ENCODE peak calls at places on chromosomes 6 and 20, in eight cellular contexts. I is GM13977; G is GM13976; E is pancreas; V is CD4-positive, alpha-beta T cell; H is endothelial cell; U is heart right ventricle; A is astrocyte of the spinal cord. Q is an unnamed sample.

GRCh38 chr20:40775747-40776146 is 86.7 kb upstream of the MAFB start:
- DNase-seq in I (no peak), E (no peak), U (no peak), A (no peak), G (no peak), H (no peak), V (no peak), Q (no peak)

GRCh38 chr20:24629668-24630067 is 160.2 kb downstream of the SYNDIG1 start:
- DNase-seq in U (no peak), A (no peak), G (no peak), H (no peak), I (no peak), E (no peak), V (no peak), Q (no peak)

GRCh38 chr20:57022306-57022705 is 244.1 kb downstream of the BMP7 start:
- DNase-seq in I (no peak), V (no peak), G (no peak), H (no peak), U (no peak), A (no peak), E (no peak), Q (no peak)

GRCh38 chr6:167751579-167752115 is 75.1 kb upstream of the AFDN start:
- DNase-seq in H (no peak), G (no peak), V (no peak), E (no peak), I (no peak), A (no peak), U (no peak), Q (no peak)

GRCh38 chr6:3075522-3076113 is 7.3 kb downstream of the RIPK1 start:
- DNase-seq in G (no peak), U (no peak), A (peak; percentile 12), V (no peak), H (no peak), I (no peak), E (no peak), Q (no peak)

GRCh38 chr20:11047559-11047958 is 373.8 kb upstream of the JAG1 start:
- DNase-seq in A (peak; percentile 47), U (no peak), H (no peak), G (no peak), E (no peak), V (no peak), I (no peak), Q (no peak)

GRCh38 chr20:2210646-2211556 is 84.9 kb upstream of the TGM3 start:
- DNase-seq in V (no peak), A (peak; percentile 36), G (no peak), E (no peak), I (no peak), H (no peak), U (peak; percentile 41), Q (no peak)

GRCh38 chr6:122726649-122727048 is 52.9 kb upstream of the FABP7 start:
- DNase-seq in V (no peak), H (peak; percentile 30), I (no peak), E (no peak), U (no peak), A (peak; percentile 27), G (no peak), Q (no peak)

GRCh38 chr6:28474441-28475219 is 31.3 kb upstream of the ZSCAN23 start:
- DNase-seq in V (no peak), A (peak; percentile 90), E (no peak), U (no peak), I (peak; percentile 70), H (peak; percentile 55), G (peak; percentile 65), Q (peak; percentile 45)

GRCh38 chr6:47111685-47112084 is 69.6 kb upstream of the ADGRF1 start:
- DNase-seq in E (no peak), G (no peak), H (no peak), U (no peak), V (no peak), I (no peak), A (peak; percentile 77), Q (no peak)

GRCh38 chr6:155782320-155782730 is 326.7 kb upstream of the NOX3 start:
- DNase-seq in E (no peak), H (no peak), G (no peak), U (peak; percentile 12), A (peak; percentile 96), I (no peak), V (no peak), Q (no peak)

GRCh38 chr6:169725270-169726048 is 1.2 kb upstream of the PHF10 start:
- DNase-seq in V (peak; percentile 2), A (peak; percentile 78), G (no peak), E (peak; percentile 60), I (no peak), U (peak; percentile 40), H (peak; percentile 39), Q (no peak)

GRCh38 chr6:169724554-169725269 is 412 bp upstream of the PHF10 start:
- DNase-seq in E (peak; percentile 56), V (peak; percentile 45), U (peak; percentile 34), H (peak; percentile 68), A (no peak), I (peak; percentile 79), G (peak; percentile 81), Q (peak; percentile 75)

GRCh38 chr6:169723200-169723909 is 945 bp downstream of the PHF10 start:
- DNase-seq in A (peak; percentile 61), V (peak; percentile 62), U (peak; percentile 87), H (peak; percentile 50), G (peak; percentile 78), I (peak; percentile 70), E (peak; percentile 79), Q (peak; percentile 71)

GRCh38 chr6:169722362-169723199 is 1.7 kb downstream of the PHF10 start:
- DNase-seq in A (peak; percentile 86), H (peak; percentile 42), V (peak; percentile 42), G (peak; percentile 21), U (peak; percentile 36), I (peak; percentile 23), E (peak; percentile 43), Q (peak; percentile 28)

GRCh38 chr6:169723991-169724553 is at the start of gene PHF10:
- DNase-seq in U (peak; percentile 17), H (peak; percentile 44), A (no peak), E (peak; percentile 41), V (peak; percentile 25), I (peak; percentile 91), G (peak; percentile 89), Q (peak; percentile 85)
- TF ChIP-seq CTCF in U (no peak), H (no peak), A (no peak), E (no peak), V (no peak), I (no peak), G (no peak), Q (no peak)

GRCh38 chr6:105087571-105088211 is 92.1 kb downstream of the POPDC3 start:
- DNase-seq in H (peak; percentile 15), I (peak; percentile 56), G (peak; percentile 49), E (peak; percentile 39), V (no peak), U (peak; percentile 28), A (peak; percentile 70), Q (peak; percentile 48)
- TF ChIP-seq CTCF in H (peak; percentile 86), I (peak; percentile 75), G (peak; percentile 79), E (peak; percentile 63), V (peak; percentile 78), U (peak; percentile 88), A (peak; percentile 74), Q (peak; percentile 46)

DNA sequence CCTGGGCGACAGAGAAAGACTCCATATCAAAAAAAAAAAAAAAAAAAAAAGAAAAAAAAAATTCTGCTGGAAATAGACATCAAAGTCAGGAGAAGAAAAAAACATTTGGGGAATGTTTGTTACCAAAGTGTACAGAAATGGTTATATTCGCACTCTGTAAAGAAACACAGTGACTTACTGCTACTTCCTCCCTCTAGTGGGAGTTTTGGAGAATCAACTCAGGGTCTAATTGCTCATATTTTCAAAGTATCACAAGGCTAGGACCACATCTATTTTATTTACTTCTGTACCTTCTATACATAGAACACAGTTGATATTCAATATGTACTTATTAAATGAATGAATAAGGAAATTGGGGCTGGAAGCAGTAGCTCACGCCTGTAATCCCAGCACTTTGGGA is 24.4 kb downstream of the ARG1 start:
- DNase-seq in I (no peak), G (no peak), A (no peak), H (no peak), U (no peak), E (no peak), V (no peak), Q (no peak)
- TF ChIP-seq CTCF in I (peak; percentile 17), G (no peak), A (peak; percentile 46), H (no peak), U (peak; percentile 43), E (no peak), V (peak; percentile 24), Q (peak; percentile 10)

GRCh38 chr20:18902181-18902725 is 88.7 kb downstream of the SCP2D1 start:
- DNase-seq in A (no peak), U (no peak), E (no peak), G (no peak), I (no peak), V (no peak), H (no peak), Q (no peak)

GRCh38 chr20:18904192-18904591 is 90.6 kb downstream of the SCP2D1 start:
- DNase-seq in G (no peak), U (no peak), I (no peak), V (no peak), E (no peak), H (no peak), A (no peak), Q (no peak)

GRCh38 chr20:18906046-18906445 is 92.5 kb downstream of the SCP2D1 start:
- DNase-seq in E (no peak), A (no peak), H (no peak), I (no peak), U (no peak), V (no peak), G (no peak), Q (no peak)

GRCh38 chr20:18907353-18907752 is 93.8 kb downstream of the SCP2D1 start:
- DNase-seq in H (no peak), E (no peak), I (no peak), V (no peak), G (no peak), U (no peak), A (no peak), Q (no peak)

DNA sequence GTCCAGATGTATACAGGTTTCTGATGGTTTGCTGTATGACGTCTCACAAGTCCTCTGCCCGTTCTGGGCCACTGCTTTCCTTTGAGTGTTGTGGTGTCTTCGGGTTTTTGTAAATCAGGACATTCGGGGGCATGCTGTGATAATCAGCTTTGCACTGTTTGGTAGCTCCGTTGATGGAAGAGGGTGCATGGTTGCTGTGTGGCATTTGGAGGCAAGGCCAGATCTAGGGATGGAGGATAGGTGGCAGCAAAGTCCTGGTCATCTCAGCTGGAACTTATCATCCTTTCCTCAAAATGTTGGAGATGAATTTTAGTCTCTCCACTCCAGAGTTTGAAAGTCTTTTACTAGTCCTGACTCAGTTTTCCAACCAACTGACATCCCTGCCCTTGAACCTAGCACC is 91.0 kb downstream of the SCP2D1 start:
- DNase-seq in E (no peak), I (no peak), A (no peak), H (peak; percentile 25), U (no peak), G (no peak), V (no peak), Q (no peak)
- TF ChIP-seq CTCF in E (no peak), I (peak; percentile 32), A (no peak), H (no peak), U (peak; percentile 47), G (peak; percentile 21), V (no peak), Q (peak; percentile 37)

Q was measured in GM10248.